ENCODE peak calls at places on chromosomes 11 and 22, in eight cellular contexts. F is foreskin fibroblast, K is mucosa of gallbladder, N is epithelial cell of esophagus, P is HEK293T, S is NCI-H345, J is NCI-H1105, B is body of pancreas. G is an unnamed sample.

GRCh38 chr22:45587638-45588481 is 83.8 kb upstream of the ATXN10 start:
- DNase-seq in F (peak; percentile 64), K (no peak), N (peak; percentile 79), P (no peak), S (no peak), J (no peak), B (no peak), G (no peak)

GRCh38 chr22:31148953-31149627 is 8.8 kb upstream of the PLA2G3 start:
- DNase-seq in F (peak; percentile 87), K (peak; percentile 60), N (peak; percentile 75), P (peak; percentile 94), S (peak; percentile 48), J (peak; percentile 71), B (peak; percentile 84), G (peak; percentile 17)

GRCh38 chr11:63888170-63889086 is 28.5 kb downstream of the RCOR2 start:
- DNase-seq in F (peak; percentile 74), K (peak; percentile 73), N (peak; percentile 95), P (no peak), S (no peak), J (peak; percentile 38), B (peak; percentile 86), G (peak; percentile 80)

GRCh38 chr22:35477911-35478582 is 62.6 kb upstream of the RASD2 start:
- DNase-seq in F (peak; percentile 50), K (peak; percentile 46), N (peak; percentile 51), P (peak; percentile 71), S (peak; percentile 75), J (peak; percentile 82), B (peak; percentile 68), G (peak; percentile 44)

GRCh38 chr22:35191412-35191811 is 65.9 kb upstream of the HMGXB4 start:
- DNase-seq in F (peak; percentile 41), K (no peak), N (peak; percentile 16), P (no peak), S (no peak), J (no peak), B (peak; percentile 6), G (no peak)

GRCh38 chr11:16925495-16926065 is 88.6 kb downstream of the PLEKHA7 start:
- DNase-seq in F (peak; percentile 63), K (peak; percentile 31), N (peak; percentile 37), P (peak; percentile 53), S (peak; percentile 41), J (peak; percentile 58), B (peak; percentile 61), G (peak; percentile 35)

GRCh38 chr11:7442588-7443215 is 42.6 kb upstream of the OLFML1 start:
- DNase-seq in F (peak; percentile 80), K (peak; percentile 74), N (peak; percentile 63), P (peak; percentile 74), S (peak; percentile 68), J (peak; percentile 63), B (peak; percentile 70), G (peak; percentile 12)

GRCh38 chr11:60130496-60130895 is 42.0 kb downstream of the MS4A2 start:
- DNase-seq in F (no peak), K (peak; percentile 66), N (peak; percentile 56), P (peak; percentile 20), S (peak; percentile 3), J (peak; percentile 27), B (peak; percentile 65), G (no peak)

GRCh38 chr22:24189249-24190158 is 8.2 kb downstream of the SUSD2 start:
- DNase-seq in F (peak; percentile 87), K (peak; percentile 64), N (peak; percentile 57), P (peak; percentile 88), S (no peak), J (no peak), B (peak; percentile 75), G (peak; percentile 5)

GRCh38 chr11:110463153-110463552 is 33.4 kb downstream of the FDX1 start:
- DNase-seq in F (peak; percentile 81), K (no peak), N (peak; percentile 60), P (peak; percentile 33), S (peak; percentile 54), J (peak; percentile 16), B (no peak), G (peak; percentile 37)

GRCh38 chr11:16610213-16610737 is 128.2 kb upstream of the C11orf58 start:
- DNase-seq in F (no peak), K (no peak), N (no peak), P (no peak), S (no peak), J (no peak), B (no peak), G (no peak)

GRCh38 chr11:931385-931784 is 5.7 kb downstream of the AP2A2 start:
- DNase-seq in F (peak; percentile 59), K (no peak), N (no peak), P (no peak), S (no peak), J (no peak), B (no peak), G (no peak)

GRCh38 chr11:108851781-108852180 is 186.9 kb downstream of the DDX10 start:
- DNase-seq in F (no peak), K (no peak), N (peak; percentile 33), P (no peak), S (no peak), J (no peak), B (no peak), G (no peak)

GRCh38 chr22:50082961-50083461 is 2.2 kb downstream of the MLC1 start:
- DNase-seq in F (no peak), K (no peak), N (peak; percentile 49), P (no peak), S (no peak), J (no peak), B (no peak), G (no peak)

GRCh38 chr11:93476796-93477195 is 66.4 kb downstream of the SMCO4 start:
- DNase-seq in F (peak; percentile 31), K (no peak), N (peak; percentile 95), P (no peak), S (no peak), J (no peak), B (no peak), G (no peak)